ENCODE peak calls at places on chromosome 19, in five cellular contexts. S, N, I, B and H are unnamed samples.

GRCh38 chr19:52138614-52139290 is 986 bp downstream of the ZNF616 start:
- DNase-seq in N (peak; percentile 5), S (peak; percentile 55), B (no peak), I (peak; percentile 59), H (peak; percentile 25)

GRCh38 chr19:10093295-10094186 is 7.4 kb downstream of the SHFL start:
- DNase-seq in N (no peak), I (no peak), B (no peak), S (no peak), H (no peak)

GRCh38 chr19:14502334-14503092 is 6.6 kb upstream of the GIPC1 start:
- DNase-seq in I (no peak), B (no peak), S (no peak), N (peak; percentile 39), H (no peak)

GRCh38 chr19:53980553-53981407 is 10.7 kb upstream of the CACNG6 start:
- DNase-seq in B (no peak), I (no peak), S (peak; percentile 98), N (no peak), H (no peak)

GRCh38 chr19:21604351-21604926 is 99.0 kb downstream of the ZNF429 start:
- DNase-seq in S (no peak), B (no peak), N (peak; percentile 17), I (no peak), H (no peak)

GRCh38 chr19:9970481-9970880 is 34.2 kb upstream of the OLFM2 start:
- DNase-seq in S (no peak), B (no peak), I (no peak), N (no peak), H (no peak)

GRCh38 chr19:1027020-1027952 is 878 bp downstream of the CNN2 start:
- DNase-seq in I (no peak), S (peak; percentile 24), B (no peak), N (peak; percentile 16), H (peak; percentile 56)

GRCh38 chr19:43636121-43636683 is 3.4 kb downstream of the CADM4 start:
- DNase-seq in N (no peak), I (no peak), B (no peak), S (no peak), H (no peak)

GRCh38 chr19:13979686-13980085 is 26.4 kb downstream of the RFX1 start:
- DNase-seq in B (no peak), N (no peak), S (no peak), I (no peak), H (no peak)

GRCh38 chr19:5613466-5613865 is 9.1 kb downstream of the SAFB2 start:
- DNase-seq in B (no peak), I (no peak), N (no peak), S (no peak), H (no peak)

GRCh38 chr19:23531231-23531790 is 136.0 kb upstream of the ZNF91 start:
- DNase-seq in B (no peak), I (no peak), S (no peak), N (no peak), H (no peak)

GRCh38 chr19:10747271-10747670 is 29.4 kb downstream of the DNM2 start:
- DNase-seq in N (no peak), I (no peak), S (no peak), B (peak; percentile 63), H (no peak)

GRCh38 chr19:55086730-55087541 is 11.3 kb downstream of the EPS8L1 start:
- DNase-seq in B (peak; percentile 94), I (peak; percentile 83), N (peak; percentile 86), S (no peak), H (peak; percentile 88)

GRCh38 chr19:49806613-49806946 is 6.5 kb downstream of the FUZ start:
- DNase-seq in S (no peak), B (no peak), I (no peak), N (no peak), H (no peak)

GRCh38 chr19:419721-420515 is 11.0 kb upstream of the C2CD4C start:
- DNase-seq in I (no peak), S (no peak), N (no peak), B (peak; percentile 28), H (no peak)

GRCh38 chr19:48780684-48781391 is 25.5 kb downstream of the FGF21 start:
- DNase-seq in S (peak; percentile 70), B (no peak), I (no peak), N (peak; percentile 32), H (no peak)

GRCh38 chr19:58544591-58545285 is 874 bp downstream of the TRIM28 start:
- DNase-seq in I (peak; percentile 88), B (peak; percentile 63), N (no peak), S (peak; percentile 88), H (peak; percentile 97)

GRCh38 chr19:16035601-16036297 is 40.5 kb upstream of the TPM4 start:
- DNase-seq in B (peak; percentile 39), I (no peak), N (no peak), S (no peak), H (no peak)

GRCh38 chr19:6060600-6061391 is 49.5 kb downstream of the RFX2 start:
- DNase-seq in S (no peak), B (no peak), I (no peak), N (peak; percentile 17), H (no peak)

GRCh38 chr19:55535173-55535572 is 1.8 kb downstream of the SBK2 start:
- DNase-seq in N (no peak), I (no peak), S (no peak), B (no peak), H (no peak)

GRCh38 chr19:10402441-10403038 is 802 bp downstream of the CDC37 start:
- DNase-seq in S (no peak), B (peak; percentile 68), I (no peak), N (no peak), H (no peak)

GRCh38 chr19:16141043-16141442 is 2.4 kb upstream of the HSH2D start:
- DNase-seq in N (no peak), I (no peak), S (no peak), B (no peak), H (peak; percentile 57)

GRCh38 chr19:16778796-16779411 is 50.3 kb upstream of the SIN3B start:
- DNase-seq in I (no peak), B (peak; percentile 69), S (peak; percentile 62), N (peak; percentile 47), H (peak; percentile 69)

GRCh38 chr19:57103573-57104277 is 16.1 kb upstream of the USP29 start:
- DNase-seq in I (no peak), S (no peak), B (no peak), N (peak; percentile 23), H (peak; percentile 80)

GRCh38 chr19:45958320-45958719 is 15.3 kb downstream of the NOVA2 start:
- DNase-seq in I (no peak), S (no peak), B (no peak), N (no peak), H (no peak)
- TF ChIP-seq CTCF in I (no peak), S (no peak), B (no peak), N (no peak), H (no peak)

GRCh38 chr19:29872224-29872731 is 60.5 kb downstream of the CCNE1 start:
- DNase-seq in I (no peak), N (peak; percentile 3), B (no peak), S (no peak), H (peak; percentile 57)

GRCh38 chr19:29873024-29873800 is 61.4 kb downstream of the CCNE1 start:
- DNase-seq in I (peak; percentile 81), N (no peak), B (peak; percentile 67), S (peak; percentile 66), H (peak; percentile 89)

GRCh38 chr19:29876414-29876813 is 64.6 kb downstream of the CCNE1 start:
- DNase-seq in I (no peak), S (no peak), B (no peak), N (no peak), H (no peak)

GRCh38 chr19:29875931-29876330 is 64.1 kb downstream of the CCNE1 start:
- DNase-seq in N (no peak), B (no peak), S (no peak), I (no peak), H (no peak)

DNA sequence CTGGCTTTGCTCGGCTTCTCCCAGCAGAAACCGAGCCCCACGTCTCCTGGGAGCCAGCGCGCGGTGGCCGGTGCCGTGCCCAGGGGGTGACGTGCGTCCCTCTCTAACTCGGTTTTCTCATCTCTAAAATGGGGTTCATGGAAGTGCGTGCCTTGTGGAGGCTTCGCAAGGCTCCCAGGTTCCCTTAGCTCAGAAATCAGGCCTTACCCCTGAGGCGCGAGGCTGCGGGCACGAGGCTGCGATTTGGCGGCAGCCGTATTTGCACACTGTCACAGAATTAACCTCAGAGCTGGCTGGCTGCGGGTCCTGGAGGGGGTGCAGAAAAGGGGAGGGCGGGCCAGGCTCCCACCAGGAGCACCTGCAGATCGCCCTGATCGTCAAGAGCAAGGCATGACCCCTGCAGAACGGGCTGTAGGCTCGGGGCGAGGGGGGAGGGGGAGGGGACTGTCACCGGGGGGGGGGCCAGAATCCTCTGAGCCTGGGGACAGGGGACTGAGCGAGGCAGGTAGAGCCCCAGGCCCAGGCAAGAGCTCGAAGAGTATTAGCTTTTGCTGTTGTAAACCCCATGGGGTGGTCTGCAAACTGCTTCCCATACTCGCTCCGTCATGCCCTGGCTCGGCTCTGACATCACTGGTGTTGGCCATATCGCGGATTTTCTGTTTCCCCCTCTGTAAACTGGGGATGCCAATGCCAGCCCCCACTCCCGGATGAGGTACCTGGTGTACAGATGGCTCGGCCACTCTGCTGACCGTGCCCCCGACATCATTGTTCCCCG is 62.2 kb downstream of the CCNE1 start:
- DNase-seq in N (no peak), I (no peak), B (no peak), S (no peak), H (no peak)
- TF ChIP-seq CTCF in N (no peak), I (no peak), B (peak; percentile 20), S (no peak), H (no peak)

DNA sequence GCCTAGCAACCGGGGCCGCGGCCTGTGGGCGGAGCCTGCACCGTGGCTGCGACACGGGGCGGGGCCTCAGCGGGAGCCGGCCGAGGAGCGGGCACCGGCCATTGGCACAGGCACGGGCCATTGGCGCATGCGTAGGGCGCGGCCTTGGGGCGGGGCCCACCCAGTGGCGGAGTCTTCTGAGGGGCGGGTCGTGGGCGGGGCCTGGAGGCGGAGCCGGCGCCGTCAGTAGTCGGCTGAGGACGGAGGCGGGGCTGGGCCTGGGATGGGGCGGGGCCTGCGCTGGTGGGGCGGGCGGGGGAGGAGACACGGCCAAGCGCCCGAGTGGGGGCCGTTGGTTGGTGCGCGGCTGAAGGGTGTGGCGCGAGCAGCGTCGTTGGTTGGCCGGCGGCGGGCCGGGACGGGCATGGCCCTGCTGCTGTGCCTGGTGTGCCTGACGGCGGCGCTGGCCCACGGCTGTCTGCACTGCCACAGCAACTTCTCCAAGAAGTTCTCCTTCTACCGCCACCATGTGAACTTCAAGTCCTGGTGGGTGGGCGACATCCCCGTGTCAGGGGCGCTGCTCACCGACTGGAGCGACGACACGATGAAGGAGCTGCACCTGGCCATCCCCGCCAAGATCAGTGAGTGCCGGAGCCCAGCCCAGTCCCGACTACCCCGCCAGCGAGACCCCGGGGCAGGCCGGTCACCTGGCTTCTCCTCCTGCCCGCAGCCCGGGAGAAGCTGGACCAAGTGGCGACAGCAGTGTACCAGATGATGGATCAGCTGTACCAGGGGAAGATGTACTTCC is at the start of gene IZUMO4:
- DNase-seq in N (peak; percentile 81), B (peak; percentile 99), I (peak; percentile 100), S (peak; percentile 97), H (peak; percentile 100)
- TF ChIP-seq CTCF in N (peak; percentile 53), B (peak; percentile 61), I (no peak), S (no peak), H (peak; percentile 44)

DNA sequence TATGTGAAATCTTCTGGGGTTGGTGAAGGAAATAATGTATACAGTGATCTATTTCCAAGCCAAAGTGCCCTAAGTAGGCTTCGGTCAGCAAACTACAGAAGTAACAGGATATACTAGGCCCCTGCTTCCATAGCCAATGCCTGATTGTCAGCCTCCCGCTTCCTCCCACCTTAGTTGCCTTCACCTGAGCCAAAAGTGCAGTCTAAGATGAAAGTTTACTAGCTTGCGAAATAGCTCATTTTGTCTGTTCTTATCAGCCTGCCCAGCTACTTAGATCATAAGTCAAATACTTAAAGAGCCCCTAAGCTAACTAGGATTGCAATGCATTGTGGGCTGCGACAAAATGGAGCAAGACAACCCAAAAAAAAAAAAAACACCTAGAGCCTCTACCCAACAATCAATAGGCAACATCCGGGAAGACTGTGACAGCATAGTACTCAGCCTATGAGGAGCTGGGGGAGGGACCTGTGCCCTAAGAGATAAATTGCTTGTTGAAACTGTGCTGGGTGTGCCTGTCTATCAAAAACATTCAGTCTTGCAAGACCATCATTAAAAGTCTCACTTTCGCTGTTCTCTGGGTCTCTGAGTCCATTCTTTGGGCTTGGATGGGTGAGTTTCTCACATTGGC is 454.7 kb upstream of the TSHZ3 start:
- DNase-seq in I (no peak), B (no peak), S (no peak), N (no peak), H (no peak)
- TF ChIP-seq CTCF in I (no peak), B (no peak), S (no peak), N (no peak), H (no peak)